ENCODE peak calls at places on chromosomes 1 and 21, in nine cellular contexts. One of them, this sample, is unnamed.

GRCh38 chr1:100452641-100453040 is 85.3 kb upstream of the GPR88 start:
- DNase-seq in fibroblast of lung: peak
- DNase-seq in ascending aorta: no peak
- DNase-seq in RWPE1: no peak
- DNase-seq in pancreas: no peak
- DNase-seq in lung: no peak
- DNase-seq in keratinocyte: no peak
- DNase-seq in coronary artery: no peak
- DNase-seq in Peyer's patch: no peak
- DNase-seq in this sample: no peak

GRCh38 chr1:168447871-168448270 is 95.9 kb downstream of the XCL2 start:
- DNase-seq in fibroblast of lung: no peak
- DNase-seq in lung: no peak
- DNase-seq in coronary artery: no peak
- DNase-seq in Peyer's patch: no peak
- DNase-seq in pancreas: no peak
- DNase-seq in ascending aorta: no peak
- DNase-seq in keratinocyte: no peak
- DNase-seq in RWPE1: no peak
- DNase-seq in this sample: no peak

GRCh38 chr1:23132033-23132432 is 36.6 kb downstream of the LUZP1 start:
- DNase-seq in ascending aorta: no peak
- DNase-seq in keratinocyte: no peak
- DNase-seq in fibroblast of lung: peak
- DNase-seq in lung: no peak
- DNase-seq in Peyer's patch: no peak
- DNase-seq in coronary artery: no peak
- DNase-seq in RWPE1: peak
- DNase-seq in pancreas: no peak
- DNase-seq in this sample: no peak

GRCh38 chr1:56627636-56628039 is 17.5 kb upstream of the PRKAA2 start:
- DNase-seq in lung: no peak
- DNase-seq in ascending aorta: no peak
- DNase-seq in Peyer's patch: no peak
- DNase-seq in RWPE1: no peak
- DNase-seq in pancreas: no peak
- DNase-seq in coronary artery: no peak
- DNase-seq in fibroblast of lung: no peak
- DNase-seq in keratinocyte: no peak
- DNase-seq in this sample: no peak

GRCh38 chr1:1020000-1020404 is at the start of gene AGRN:
- DNase-seq in ascending aorta: no peak
- DNase-seq in Peyer's patch: peak
- DNase-seq in fibroblast of lung: no peak
- DNase-seq in RWPE1: no peak
- DNase-seq in keratinocyte: no peak
- DNase-seq in coronary artery: no peak
- DNase-seq in pancreas: peak
- DNase-seq in lung: no peak
- DNase-seq in this sample: no peak

GRCh38 chr1:206563367-206563953 is 48.8 kb downstream of the EIF2D start:
- DNase-seq in lung: no peak
- DNase-seq in RWPE1: no peak
- DNase-seq in fibroblast of lung: peak
- DNase-seq in ascending aorta: no peak
- DNase-seq in Peyer's patch: no peak
- DNase-seq in coronary artery: no peak
- DNase-seq in pancreas: no peak
- DNase-seq in keratinocyte: no peak
- DNase-seq in this sample: no peak

GRCh38 chr1:17603091-17603841 is 63.8 kb downstream of the ARHGEF10L start:
- DNase-seq in pancreas: no peak
- DNase-seq in keratinocyte: no peak
- DNase-seq in lung: no peak
- DNase-seq in ascending aorta: no peak
- DNase-seq in fibroblast of lung: no peak
- DNase-seq in Peyer's patch: no peak
- DNase-seq in coronary artery: no peak
- DNase-seq in RWPE1: no peak
- DNase-seq in this sample: no peak

GRCh38 chr1:113874017-113874879 is 2.7 kb upstream of the PTPN22 start:
- DNase-seq in fibroblast of lung: peak
- DNase-seq in ascending aorta: no peak
- DNase-seq in Peyer's patch: no peak
- DNase-seq in lung: no peak
- DNase-seq in keratinocyte: peak
- DNase-seq in coronary artery: no peak
- DNase-seq in RWPE1: peak
- DNase-seq in pancreas: no peak
- DNase-seq in this sample: no peak

GRCh38 chr1:85700422-85700821 is 7.8 kb downstream of the ZNHIT6 start:
- DNase-seq in ascending aorta: no peak
- DNase-seq in coronary artery: no peak
- DNase-seq in keratinocyte: no peak
- DNase-seq in fibroblast of lung: no peak
- DNase-seq in lung: no peak
- DNase-seq in pancreas: no peak
- DNase-seq in RWPE1: no peak
- DNase-seq in Peyer's patch: no peak
- DNase-seq in this sample: no peak

GRCh38 chr1:30684881-30685795 is 38.2 kb downstream of the MATN1 start:
- DNase-seq in Peyer's patch: peak
- DNase-seq in keratinocyte: no peak
- DNase-seq in fibroblast of lung: no peak
- DNase-seq in lung: peak
- DNase-seq in coronary artery: no peak
- DNase-seq in pancreas: peak
- DNase-seq in ascending aorta: no peak
- DNase-seq in RWPE1: peak
- DNase-seq in this sample: no peak

GRCh38 chr21:46182548-46183336 is 1.5 kb downstream of the SPATC1L start:
- DNase-seq in pancreas: peak
- DNase-seq in ascending aorta: no peak
- DNase-seq in fibroblast of lung: no peak
- DNase-seq in Peyer's patch: no peak
- DNase-seq in RWPE1: no peak
- DNase-seq in coronary artery: peak
- DNase-seq in lung: no peak
- DNase-seq in keratinocyte: no peak
- DNase-seq in this sample: no peak

GRCh38 chr1:109255673-109256072 is 6.3 kb downstream of the CELSR2 start:
- DNase-seq in fibroblast of lung: no peak
- DNase-seq in pancreas: no peak
- DNase-seq in lung: no peak
- DNase-seq in Peyer's patch: no peak
- DNase-seq in RWPE1: no peak
- DNase-seq in keratinocyte: no peak
- DNase-seq in coronary artery: peak
- DNase-seq in ascending aorta: no peak
- DNase-seq in this sample: no peak

GRCh38 chr1:109253803-109254620 is 4.7 kb downstream of the CELSR2 start:
- DNase-seq in pancreas: no peak
- DNase-seq in RWPE1: no peak
- DNase-seq in lung: no peak
- DNase-seq in keratinocyte: no peak
- DNase-seq in Peyer's patch: no peak
- DNase-seq in fibroblast of lung: peak
- DNase-seq in coronary artery: peak
- DNase-seq in ascending aorta: no peak
- DNase-seq in this sample: no peak

GRCh38 chr1:109255097-109255651 is 5.8 kb downstream of the CELSR2 start:
- DNase-seq in ascending aorta: no peak
- DNase-seq in fibroblast of lung: no peak
- DNase-seq in pancreas: no peak
- DNase-seq in RWPE1: no peak
- DNase-seq in keratinocyte: no peak
- DNase-seq in coronary artery: peak
- DNase-seq in lung: no peak
- DNase-seq in Peyer's patch: no peak
- DNase-seq in this sample: no peak

GRCh38 chr1:109256085-109256484 is 6.7 kb downstream of the CELSR2 start:
- DNase-seq in RWPE1: no peak
- DNase-seq in lung: no peak
- DNase-seq in Peyer's patch: no peak
- DNase-seq in coronary artery: peak
- DNase-seq in pancreas: no peak
- DNase-seq in fibroblast of lung: no peak
- DNase-seq in keratinocyte: no peak
- DNase-seq in ascending aorta: no peak
- DNase-seq in this sample: no peak

DNA sequence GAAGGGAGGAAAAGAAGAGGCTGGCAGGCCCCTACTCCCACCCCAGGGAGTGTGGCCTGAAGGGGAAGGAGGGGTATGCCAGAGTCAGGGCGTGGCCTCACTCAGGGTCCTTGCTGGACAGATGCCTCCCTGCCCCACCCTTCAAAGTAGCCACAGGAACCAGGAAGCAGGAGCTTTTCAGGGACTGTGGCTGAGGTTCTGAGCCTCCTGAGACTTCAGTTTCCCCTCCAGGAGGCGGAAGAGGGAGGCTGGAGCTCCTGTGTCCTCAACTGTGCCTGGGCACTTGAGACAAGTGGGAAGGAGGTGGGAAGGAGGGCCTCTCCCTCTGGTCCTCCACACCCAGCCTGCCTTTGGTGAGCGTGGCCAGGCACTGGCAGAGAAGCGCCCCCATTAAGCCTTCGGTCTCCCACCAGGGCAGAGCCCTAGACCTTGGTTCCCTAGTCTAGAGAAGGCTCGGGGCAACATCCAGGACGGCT is 5.3 kb downstream of the CELSR2 start:
- DNase-seq in Peyer's patch: no peak
- DNase-seq in ascending aorta: no peak
- DNase-seq in fibroblast of lung: no peak
- DNase-seq in pancreas: no peak
- DNase-seq in coronary artery: peak
- DNase-seq in keratinocyte: no peak
- DNase-seq in lung: no peak
- DNase-seq in RWPE1: no peak
- DNase-seq in this sample: no peak
- TF ChIP-seq CTCF in Peyer's patch: no peak
- TF ChIP-seq CTCF in ascending aorta: no peak
- TF ChIP-seq CTCF in fibroblast of lung: no peak
- TF ChIP-seq CTCF in pancreas: no peak
- TF ChIP-seq CTCF in coronary artery: no peak
- TF ChIP-seq CTCF in keratinocyte: no peak
- TF ChIP-seq CTCF in lung: no peak
- TF ChIP-seq CTCF in RWPE1: no peak
- TF ChIP-seq CTCF in this sample: no peak

GRCh38 chr1:68917456-68917855 is 420.6 kb upstream of the DEPDC1 start:
- DNase-seq in ascending aorta: no peak
- DNase-seq in coronary artery: no peak
- DNase-seq in pancreas: no peak
- DNase-seq in fibroblast of lung: peak
- DNase-seq in lung: no peak
- DNase-seq in RWPE1: no peak
- DNase-seq in keratinocyte: no peak
- DNase-seq in Peyer's patch: no peak
- DNase-seq in this sample: no peak
- H3K27ac ChIP-seq in ascending aorta: no peak
- H3K27ac ChIP-seq in coronary artery: peak
- H3K27ac ChIP-seq in pancreas: no peak
- H3K27ac ChIP-seq in fibroblast of lung: no peak
- H3K27ac ChIP-seq in lung: no peak
- H3K27ac ChIP-seq in RWPE1: no peak
- H3K27ac ChIP-seq in keratinocyte: no peak
- H3K27ac ChIP-seq in Peyer's patch: no peak
- H3K27ac ChIP-seq in this sample: no peak

GRCh38 chr1:90723561-90724108 is 6.5 kb upstream of the BARHL2 start:
- DNase-seq in lung: no peak
- DNase-seq in fibroblast of lung: no peak
- DNase-seq in pancreas: no peak
- DNase-seq in RWPE1: no peak
- DNase-seq in Peyer's patch: no peak
- DNase-seq in ascending aorta: no peak
- DNase-seq in coronary artery: no peak
- DNase-seq in keratinocyte: no peak
- DNase-seq in this sample: no peak
- TF ChIP-seq CTCF in lung: no peak
- TF ChIP-seq CTCF in fibroblast of lung: no peak
- TF ChIP-seq CTCF in pancreas: no peak
- TF ChIP-seq CTCF in RWPE1: no peak
- TF ChIP-seq CTCF in Peyer's patch: no peak
- TF ChIP-seq CTCF in ascending aorta: no peak
- TF ChIP-seq CTCF in coronary artery: no peak
- TF ChIP-seq CTCF in keratinocyte: no peak
- TF ChIP-seq CTCF in this sample: no peak

GRCh38 chr1:233465745-233466343 is 138.3 kb downstream of the MAP3K21 start:
- DNase-seq in RWPE1: no peak
- DNase-seq in Peyer's patch: no peak
- DNase-seq in coronary artery: no peak
- DNase-seq in ascending aorta: no peak
- DNase-seq in lung: no peak
- DNase-seq in keratinocyte: no peak
- DNase-seq in fibroblast of lung: no peak
- DNase-seq in pancreas: no peak
- DNase-seq in this sample: no peak
- H3K27ac ChIP-seq in RWPE1: no peak
- H3K27ac ChIP-seq in Peyer's patch: no peak
- H3K27ac ChIP-seq in coronary artery: no peak
- H3K27ac ChIP-seq in ascending aorta: no peak
- H3K27ac ChIP-seq in lung: no peak
- H3K27ac ChIP-seq in keratinocyte: no peak
- H3K27ac ChIP-seq in fibroblast of lung: no peak
- H3K27ac ChIP-seq in pancreas: no peak
- H3K27ac ChIP-seq in this sample: no peak

GRCh38 chr1:94698759-94699502 is 121.2 kb upstream of the SLC44A3 start:
- DNase-seq in ascending aorta: no peak
- DNase-seq in Peyer's patch: no peak
- DNase-seq in keratinocyte: peak
- DNase-seq in lung: no peak
- DNase-seq in coronary artery: no peak
- DNase-seq in pancreas: no peak
- DNase-seq in RWPE1: no peak
- DNase-seq in fibroblast of lung: peak
- DNase-seq in this sample: no peak
- TF ChIP-seq CTCF in ascending aorta: no peak
- TF ChIP-seq CTCF in Peyer's patch: no peak
- TF ChIP-seq CTCF in keratinocyte: no peak
- TF ChIP-seq CTCF in lung: no peak
- TF ChIP-seq CTCF in coronary artery: no peak
- TF ChIP-seq CTCF in pancreas: no peak
- TF ChIP-seq CTCF in RWPE1: no peak
- TF ChIP-seq CTCF in fibroblast of lung: no peak
- TF ChIP-seq CTCF in this sample: no peak

GRCh38 chr1:203663820-203664219 is 37.2 kb downstream of the ATP2B4 start:
- DNase-seq in pancreas: no peak
- DNase-seq in fibroblast of lung: peak
- DNase-seq in coronary artery: no peak
- DNase-seq in Peyer's patch: no peak
- DNase-seq in ascending aorta: no peak
- DNase-seq in keratinocyte: no peak
- DNase-seq in lung: no peak
- DNase-seq in RWPE1: no peak
- DNase-seq in this sample: no peak
- H3K27ac ChIP-seq in pancreas: no peak
- H3K27ac ChIP-seq in fibroblast of lung: peak
- H3K27ac ChIP-seq in coronary artery: peak
- H3K27ac ChIP-seq in Peyer's patch: no peak
- H3K27ac ChIP-seq in ascending aorta: peak
- H3K27ac ChIP-seq in keratinocyte: peak
- H3K27ac ChIP-seq in lung: peak
- H3K27ac ChIP-seq in RWPE1: peak
- H3K27ac ChIP-seq in this sample: no peak